ENCODE peak calls at places on chromosomes 11 and 22, in seven cellular contexts. G, R, S, K, H, Q and A are unnamed samples.

GRCh38 chr22:40834628-40835027 is 15.5 kb upstream of the SLC25A17 start:
- DNase-seq in G (no peak), R (no peak), S (no peak), K (no peak), H (no peak), Q (no peak), A (no peak)

GRCh38 chr11:19869466-19869865 is 156.8 kb downstream of the NAV2 start:
- DNase-seq in G (no peak), R (no peak), S (no peak), K (no peak), H (no peak), Q (no peak), A (no peak)

GRCh38 chr11:10327254-10327653 is 22.4 kb downstream of the ADM start:
- DNase-seq in G (no peak), R (no peak), S (no peak), K (no peak), H (peak; percentile 51), Q (no peak), A (no peak)

GRCh38 chr11:31816467-31817053 is 5.4 kb upstream of the PAX6 start:
- DNase-seq in G (no peak), R (no peak), S (no peak), K (no peak), H (no peak), Q (no peak), A (no peak)

GRCh38 chr22:39478461-39478860 is 21.6 kb downstream of the MGAT3 start:
- DNase-seq in G (no peak), R (no peak), S (no peak), K (no peak), H (no peak), Q (peak; percentile 45), A (no peak)

GRCh38 chr11:7903940-7904339 is 27.1 kb downstream of the OR10A6 start:
- DNase-seq in G (no peak), R (no peak), S (no peak), K (no peak), H (no peak), Q (no peak), A (no peak)

GRCh38 chr22:26045051-26045450 is 124.2 kb upstream of the SEZ6L start:
- DNase-seq in G (no peak), R (no peak), S (no peak), K (no peak), H (no peak), Q (no peak), A (no peak)

GRCh38 chr11:74680035-74680671 is 51.1 kb downstream of the CHRDL2 start:
- DNase-seq in G (no peak), R (no peak), S (peak; percentile 32), K (no peak), H (no peak), Q (peak; percentile 14), A (no peak)

GRCh38 chr11:43689167-43689566 is 8.6 kb downstream of the HSD17B12 start:
- DNase-seq in G (no peak), R (no peak), S (no peak), K (no peak), H (no peak), Q (no peak), A (no peak)

GRCh38 chr22:42369250-42370041 is 62.8 kb downstream of the NFAM1 start:
- DNase-seq in G (peak; percentile 93), R (peak; percentile 38), S (peak; percentile 96), K (peak; percentile 76), H (peak; percentile 85), Q (peak; percentile 93), A (peak; percentile 58)

GRCh38 chr22:36385491-36386350 is 2.0 kb downstream of the MYH9 start:
- DNase-seq in G (peak; percentile 88), R (no peak), S (peak; percentile 81), K (peak; percentile 69), H (no peak), Q (peak; percentile 83), A (no peak)

GRCh38 chr11:7858001-7858400 is 61.3 kb upstream of the OR5P2 start:
- DNase-seq in G (no peak), R (no peak), S (no peak), K (no peak), H (no peak), Q (no peak), A (no peak)

GRCh38 chr11:115701284-115701875 is 197.2 kb upstream of the CADM1 start:
- DNase-seq in G (no peak), R (no peak), S (no peak), K (no peak), H (no peak), Q (no peak), A (no peak)

GRCh38 chr11:77823775-77824174 is 2.8 kb downstream of the AAMDC start:
- DNase-seq in G (no peak), R (no peak), S (no peak), K (no peak), H (no peak), Q (no peak), A (no peak)

GRCh38 chr11:131999084-131999483 is 628.7 kb downstream of the NTM start:
- DNase-seq in G (no peak), R (no peak), S (no peak), K (no peak), H (no peak), Q (no peak), A (no peak)

GRCh38 chr11:78752528-78752927 is 177.9 kb upstream of the NARS2 start:
- DNase-seq in G (no peak), R (no peak), S (no peak), K (no peak), H (no peak), Q (no peak), A (no peak)

GRCh38 chr11:121909571-121909970 is 206.4 kb downstream of the BLID start:
- DNase-seq in G (no peak), R (no peak), S (no peak), K (no peak), H (no peak), Q (no peak), A (no peak)
- H3K4me3 ChIP-seq in G (no peak overlapping the region), R (no peak overlapping the region), S (no peak overlapping the region), K (no peak overlapping the region), H (no peak overlapping the region), Q (no peak overlapping the region), A (no peak overlapping the region)

GRCh38 chr11:96254087-96254486 is 88.9 kb downstream of the MAML2 start:
- DNase-seq in G (no peak), R (no peak), S (no peak), K (no peak), H (peak; percentile 76), Q (no peak), A (no peak)
- H3K4me3 ChIP-seq in G (no peak overlapping the region), R (no peak overlapping the region), S (no peak overlapping the region), K (peak overlapping the region; percentile 53), H (no peak overlapping the region), Q (no peak overlapping the region), A (no peak overlapping the region)

DNA sequence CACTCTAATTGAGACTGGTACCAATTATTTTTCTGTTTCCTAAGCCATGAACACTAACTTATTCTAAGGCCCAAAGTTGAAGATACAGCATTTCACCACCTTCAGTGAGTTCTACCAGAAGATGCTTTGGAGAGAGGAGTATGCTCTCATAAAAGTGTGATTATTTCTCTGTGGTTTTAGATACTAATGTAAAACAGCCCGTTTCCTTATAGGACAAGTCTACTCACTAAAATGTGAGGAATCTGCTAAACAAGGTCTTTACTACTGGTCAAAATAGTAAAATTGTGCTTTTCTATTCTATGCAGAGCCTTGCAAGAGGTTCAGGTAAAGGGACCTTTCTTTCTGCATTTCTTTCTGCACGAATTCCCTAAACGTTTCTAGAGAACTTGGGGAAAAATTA is 2.4 kb downstream of the LGR4 start:
- DNase-seq in G (no peak), R (no peak), S (no peak), K (no peak), H (no peak), Q (no peak), A (peak; percentile 12)
- H3K4me3 ChIP-seq in G (no peak overlapping the region), R (peak overlapping the region; percentile 67), S (peak overlapping the region; percentile 77), K (peak overlapping the region; percentile 85), H (no peak overlapping the region), Q (peak overlapping the region; percentile 90), A (no peak overlapping the region)

DNA sequence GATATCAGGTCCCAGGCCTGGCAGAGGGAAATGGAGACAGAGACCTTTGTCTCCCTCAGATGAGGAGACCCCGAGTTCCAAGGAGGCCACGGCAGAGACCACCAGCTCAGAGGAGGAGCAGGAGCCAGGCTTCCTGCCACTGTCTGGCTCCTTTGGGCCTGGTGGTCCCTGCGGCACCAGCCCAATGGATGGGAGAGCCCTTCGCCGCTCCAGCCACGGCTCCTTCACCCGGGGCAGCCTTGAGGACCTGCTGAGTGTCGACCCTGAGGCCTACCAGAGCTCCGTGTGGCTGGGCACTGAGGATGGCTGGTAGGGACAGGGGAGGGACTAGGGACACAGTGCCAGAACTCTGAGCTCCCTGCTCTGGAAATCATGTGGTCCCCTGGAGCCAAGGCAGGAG is 13.1 kb upstream of the RELT start:
- DNase-seq in G (no peak), R (no peak), S (no peak), K (no peak), H (no peak), Q (no peak), A (no peak)
- H3K4me3 ChIP-seq in G (no peak overlapping the region), R (no peak overlapping the region), S (no peak overlapping the region), K (no peak overlapping the region), H (no peak overlapping the region), Q (no peak overlapping the region), A (no peak overlapping the region)

GRCh38 chr11:95148421-95148820 is 58.8 kb downstream of the ENDOD1 start:
- DNase-seq in G (no peak), R (no peak), S (no peak), K (no peak), H (no peak), Q (no peak), A (no peak)

GRCh38 chr11:95152878-95153856 is 63.5 kb downstream of the ENDOD1 start:
- DNase-seq in G (no peak), R (no peak), S (peak; percentile 80), K (no peak), H (no peak), Q (no peak), A (no peak)

GRCh38 chr11:95148938-95149337 is 59.3 kb downstream of the ENDOD1 start:
- DNase-seq in G (no peak), R (no peak), S (no peak), K (no peak), H (no peak), Q (no peak), A (no peak)

GRCh38 chr11:95149659-95150294 is 60.1 kb downstream of the ENDOD1 start:
- DNase-seq in G (no peak), R (no peak), S (peak; percentile 85), K (no peak), H (no peak), Q (peak; percentile 62), A (no peak)

DNA sequence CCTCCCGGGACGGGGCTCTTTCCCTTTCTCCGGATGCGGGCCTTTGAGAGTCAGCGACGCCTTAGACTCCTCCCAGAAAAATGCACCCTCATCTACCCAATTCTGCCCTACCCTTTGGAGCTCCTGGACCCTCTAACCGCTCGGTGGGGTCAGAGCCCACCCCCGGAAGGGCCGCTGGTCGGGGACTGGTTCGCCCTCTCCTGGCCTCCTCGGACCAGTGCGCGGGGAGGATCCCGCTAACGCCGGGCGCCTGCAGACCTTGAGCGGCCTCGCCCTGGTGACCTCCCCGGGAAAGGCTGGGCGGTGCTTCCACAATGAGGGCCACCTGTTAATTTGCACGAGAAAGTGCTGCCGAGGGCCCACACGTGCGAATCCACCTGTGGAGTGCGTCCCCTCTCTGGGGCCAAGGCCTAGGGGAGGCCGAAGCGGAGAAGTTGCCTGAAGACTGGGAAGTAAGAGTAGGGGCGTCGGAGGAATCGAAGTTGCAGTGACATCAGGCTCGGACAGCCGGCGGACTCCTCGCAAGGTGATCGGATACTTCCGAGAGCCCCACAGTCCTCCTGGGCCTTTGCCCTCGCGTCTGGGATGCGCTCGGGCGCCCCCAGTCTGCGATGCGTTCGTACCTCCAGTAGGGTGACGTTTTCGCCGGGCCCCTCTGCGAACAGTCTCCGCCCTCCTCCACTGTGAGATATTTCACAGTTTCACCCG is 61.5 kb downstream of the ENDOD1 start:
- DNase-seq in G (peak; percentile 94), R (peak; percentile 86), S (peak; percentile 97), K (peak; percentile 62), H (peak; percentile 87), Q (peak; percentile 91), A (no peak)
- H3K4me3 ChIP-seq in G (peak overlapping the region; percentile 75), R (peak overlapping the region; percentile 57), S (peak overlapping the region; percentile 66), K (peak overlapping the region; percentile 82), H (peak overlapping the region; percentile 70), Q (peak overlapping the region; percentile 55), A (peak overlapping the region; percentile 48)